ENCODE peak calls at places on chromosomes 3 and 15, in nine cellular contexts. L, N, S, J, Q, K, Z, U and G are unnamed samples.

GRCh38 chr3:48120223-48120622 is 68.0 kb downstream of the CDC25A start:
- DNase-seq in L (no peak), N (no peak), S (no peak), J (no peak), Q (no peak), K (no peak), Z (no peak), U (no peak), G (no peak)

GRCh38 chr3:111732248-111732879 is 126.7 kb upstream of the PHLDB2 start:
- DNase-seq in L (peak), N (peak), S (no peak), J (peak), Q (no peak), K (no peak), Z (no peak), U (peak), G (peak)

GRCh38 chr15:93024293-93024692 is 64.7 kb downstream of the RGMA start:
- DNase-seq in L (no peak), N (no peak), S (no peak), J (no peak), Q (no peak), K (no peak), Z (no peak), U (no peak), G (no peak)

GRCh38 chr15:68419301-68420175 is 12.4 kb downstream of the ITGA11 start:
- DNase-seq in L (no peak), N (no peak), S (no peak), J (no peak), Q (no peak), K (no peak), Z (no peak), U (no peak), G (peak)

GRCh38 chr15:67104453-67104852 is 39.1 kb downstream of the SMAD3 start:
- DNase-seq in L (no peak), N (no peak), S (no peak), J (no peak), Q (no peak), K (no peak), Z (no peak), U (no peak), G (no peak)

GRCh38 chr15:58352026-58352929 is 79.5 kb upstream of the LIPC start:
- DNase-seq in L (no peak), N (no peak), S (no peak), J (no peak), Q (no peak), K (no peak), Z (no peak), U (no peak), G (no peak)

GRCh38 chr3:56926513-56927282 is 124.9 kb upstream of the ARHGEF3 start:
- DNase-seq in L (no peak), N (no peak), S (no peak), J (no peak), Q (no peak), K (no peak), Z (no peak), U (no peak), G (no peak)

GRCh38 chr3:76438971-76439370 is 600.9 kb upstream of the ROBO2 start:
- DNase-seq in L (no peak), N (no peak), S (no peak), J (no peak), Q (no peak), K (no peak), Z (no peak), U (no peak), G (no peak)

GRCh38 chr15:79954659-79955058 is 16.3 kb downstream of the BCL2A1 start:
- DNase-seq in L (no peak), N (no peak), S (no peak), J (no peak), Q (no peak), K (no peak), Z (peak), U (no peak), G (no peak)

GRCh38 chr15:85755942-85756341 is 38.8 kb downstream of the KLHL25 start:
- DNase-seq in L (no peak), N (no peak), S (no peak), J (no peak), Q (no peak), K (no peak), Z (no peak), U (no peak), G (no peak)

GRCh38 chr15:26970712-26971210 is at the start of gene GABRG3:
- DNase-seq in L (no peak), N (no peak), S (no peak), J (no peak), Q (no peak), K (no peak), Z (no peak), U (no peak), G (no peak)

GRCh38 chr3:47443611-47443995 is 32.1 kb downstream of the SCAP start:
- DNase-seq in L (no peak), N (peak), S (no peak), J (peak), Q (no peak), K (no peak), Z (no peak), U (peak), G (peak)

GRCh38 chr3:138363322-138363721 is 14.9 kb downstream of the MRAS start:
- DNase-seq in L (no peak), N (no peak), S (no peak), J (no peak), Q (no peak), K (no peak), Z (no peak), U (no peak), G (no peak)

GRCh38 chr15:73329501-73330200 is 39.1 kb downstream of the HCN4 start:
- DNase-seq in L (no peak), N (no peak), S (no peak), J (peak), Q (no peak), K (no peak), Z (no peak), U (no peak), G (no peak)

GRCh38 chr15:31457631-31458526 is 131.2 kb downstream of the KLF13 start:
- DNase-seq in L (no peak), N (no peak), S (no peak), J (no peak), Q (no peak), K (no peak), Z (no peak), U (no peak), G (no peak)

GRCh38 chr3:14047841-14048240 is 76.8 kb downstream of the CHCHD4 start:
- DNase-seq in L (no peak), N (no peak), S (no peak), J (no peak), Q (no peak), K (no peak), Z (no peak), U (no peak), G (no peak)

GRCh38 chr15:44347495-44347894 is 59.0 kb downstream of the GOLM2 start:
- DNase-seq in L (no peak), N (no peak), S (no peak), J (no peak), Q (no peak), K (no peak), Z (no peak), U (no peak), G (no peak)

GRCh38 chr3:129796146-129796545 is 97.4 kb downstream of the TMCC1 start:
- DNase-seq in L (no peak), N (no peak), S (no peak), J (no peak), Q (no peak), K (no peak), Z (no peak), U (no peak), G (no peak)

GRCh38 chr3:37320276-37320675 is 145.9 kb upstream of the LRRFIP2 start:
- DNase-seq in L (no peak), N (no peak), S (no peak), J (no peak), Q (no peak), K (no peak), Z (no peak), U (no peak), G (no peak)

GRCh38 chr3:29176501-29176900 is 104.4 kb upstream of the RBMS3 start:
- DNase-seq in L (no peak), N (no peak), S (peak), J (no peak), Q (no peak), K (no peak), Z (peak), U (no peak), G (no peak)

GRCh38 chr3:51141573-51141972 is 243.5 kb upstream of the MANF start:
- DNase-seq in L (no peak), N (no peak), S (no peak), J (no peak), Q (no peak), K (no peak), Z (no peak), U (no peak), G (no peak)

GRCh38 chr3:59573911-59574310 is 524.1 kb upstream of the CFAP20DC start:
- DNase-seq in L (no peak), N (no peak), S (peak), J (peak), Q (no peak), K (peak), Z (peak), U (no peak), G (peak)

GRCh38 chr3:188169826-188170455 is 16.0 kb downstream of the LPP start:
- DNase-seq in L (no peak), N (no peak), S (peak), J (no peak), Q (no peak), K (no peak), Z (peak), U (no peak), G (no peak)

GRCh38 chr15:51366911-51367310 is 25.5 kb downstream of the GLDN start:
- DNase-seq in L (no peak), N (peak), S (no peak), J (no peak), Q (no peak), K (no peak), Z (no peak), U (peak), G (peak)

GRCh38 chr3:1693145-1693544 is 405.5 kb upstream of the CNTN4 start:
- DNase-seq in L (no peak), N (no peak), S (no peak), J (no peak), Q (no peak), K (no peak), Z (no peak), U (no peak), G (no peak)